ENCODE peak calls at places on chromosomes 16 and 17, in five cellular contexts. D, R, A, K and N are unnamed samples.

GRCh38 chr17:27522028-27522639 is 65.9 kb downstream of the KSR1 start:
- DNase-seq in D (no peak), R (no peak), A (no peak), K (no peak), N (peak; percentile 89)

GRCh38 chr17:57985675-57985974 is 2.4 kb downstream of the VEZF1 start:
- DNase-seq in D (peak; percentile 51), R (no peak), A (no peak), K (no peak), N (peak; percentile 65)

GRCh38 chr17:76139801-76140660 is 1.0 kb downstream of the FOXJ1 start:
- DNase-seq in D (no peak), R (no peak), A (peak; percentile 82), K (peak; percentile 64), N (no peak)

GRCh38 chr17:42519546-42520444 is 16.2 kb upstream of the NAGLU start:
- DNase-seq in D (peak; percentile 99), R (no peak), A (peak; percentile 90), K (peak; percentile 77), N (peak; percentile 98)

GRCh38 chr16:2032285-2033056 is 5.8 kb downstream of the NHERF2 start:
- DNase-seq in D (no peak), R (no peak), A (no peak), K (no peak), N (peak; percentile 64)

GRCh38 chr16:71282943-71283342 is 6.3 kb downstream of the CMTR2 start:
- DNase-seq in D (no peak), R (no peak), A (no peak), K (no peak), N (no peak)

GRCh38 chr16:89612415-89612814 is 1.0 kb upstream of the DPEP1 start:
- DNase-seq in D (no peak), R (no peak), A (no peak), K (no peak), N (no peak)

GRCh38 chr16:85573696-85574641 is 39.2 kb upstream of the GSE1 start:
- DNase-seq in D (peak; percentile 38), R (no peak), A (no peak), K (no peak), N (peak; percentile 67)

GRCh38 chr17:3770471-3770870 is 30.5 kb downstream of the ITGAE start:
- DNase-seq in D (no peak), R (no peak), A (no peak), K (no peak), N (no peak)

GRCh38 chr17:63530557-63531021 is 7.4 kb downstream of the KCNH6 start:
- DNase-seq in D (no peak), R (no peak), A (no peak), K (no peak), N (no peak)

GRCh38 chr16:87647431-87648185 is 45.3 kb downstream of the JPH3 start:
- DNase-seq in D (no peak), R (no peak), A (no peak), K (no peak), N (no peak)

GRCh38 chr17:55177914-55178217 is 86.9 kb upstream of the HLF start:
- DNase-seq in D (no peak), R (no peak), A (no peak), K (no peak), N (no peak)

GRCh38 chr17:54968954-54969400 is 412 bp downstream of the STXBP4 start:
- DNase-seq in D (peak; percentile 35), R (peak; percentile 1), A (no peak), K (no peak), N (peak; percentile 55)

GRCh38 chr17:2172447-2172938 is 117.6 kb downstream of the HIC1 start:
- DNase-seq in D (peak; percentile 89), R (no peak), A (no peak), K (no peak), N (no peak)

GRCh38 chr17:58415371-58416055 is 1.8 kb downstream of the RNF43 start:
- DNase-seq in D (no peak), R (no peak), A (peak; percentile 70), K (peak; percentile 68), N (no peak)

GRCh38 chr17:55420067-55420775 is 1.4 kb downstream of the MMD start:
- DNase-seq in D (peak; percentile 21), R (no peak), A (no peak), K (no peak), N (no peak)

GRCh38 chr16:72094266-72094610 is 591 bp downstream of the DHX38 start:
- DNase-seq in D (peak; percentile 12), R (no peak), A (no peak), K (no peak), N (no peak)

GRCh38 chr16:19913306-19913717 is 28.7 kb upstream of the GPRC5B start:
- DNase-seq in D (no peak), R (no peak), A (no peak), K (peak; percentile 13), N (no peak)

GRCh38 chr16:86751081-86752030 is 173.0 kb downstream of the FOXL1 start:
- DNase-seq in D (peak; percentile 75), R (no peak), A (no peak), K (no peak), N (peak; percentile 74)

GRCh38 chr16:78599271-78599670 is 499.8 kb downstream of the WWOX start:
- DNase-seq in D (no peak), R (no peak), A (no peak), K (no peak), N (no peak)

GRCh38 chr17:64130559-64131001 is 636 bp upstream of the ERN1 start:
- DNase-seq in D (peak; percentile 49), R (no peak), A (no peak), K (no peak), N (peak; percentile 70)

GRCh38 chr17:42891539-42892152 is 9.0 kb upstream of the G6PC1 start:
- DNase-seq in D (peak; percentile 50), R (no peak), A (peak; percentile 58), K (peak; percentile 69), N (no peak)

GRCh38 chr17:79970576-79971068 is 65.0 kb downstream of the TBC1D16 start:
- DNase-seq in D (peak; percentile 44), R (no peak), A (peak; percentile 81), K (peak; percentile 85), N (no peak)

GRCh38 chr16:1778200-1779179 is 3.9 kb downstream of the SPSB3 start:
- DNase-seq in D (no peak), R (no peak), A (no peak), K (no peak), N (peak; percentile 9)

GRCh38 chr16:66588981-66589713 is 9.9 kb downstream of the CMTM2 start:
- DNase-seq in D (peak; percentile 65), R (no peak), A (no peak), K (peak; percentile 73), N (peak; percentile 47)

GRCh38 chr17:7842380-7842949 is 8.4 kb downstream of the KDM6B start:
- DNase-seq in D (peak; percentile 97), R (peak; percentile 88), A (no peak), K (no peak), N (peak; percentile 90)

GRCh38 chr16:12729448-12729847 is 74.2 kb downstream of the CPPED1 start:
- DNase-seq in D (peak; percentile 87), R (no peak), A (no peak), K (no peak), N (peak; percentile 40)

GRCh38 chr17:45143767-45144198 is 4.5 kb upstream of the HEXIM1 start:
- DNase-seq in D (peak; percentile 90), R (no peak), A (peak; percentile 81), K (peak; percentile 88), N (peak; percentile 83)

GRCh38 chr17:21108651-21109050 is 18.1 kb upstream of the DHRS7B start:
- DNase-seq in D (no peak), R (no peak), A (no peak), K (no peak), N (no peak)

GRCh38 chr17:13749566-13750235 is 148.0 kb upstream of the HS3ST3A1 start:
- DNase-seq in D (no peak), R (no peak), A (no peak), K (no peak), N (no peak)

GRCh38 chr16:78244131-78244899 is 144.9 kb downstream of the WWOX start:
- DNase-seq in D (no peak), R (no peak), A (no peak), K (no peak), N (peak; percentile 95)

GRCh38 chr16:68778551-68779231 is 41.6 kb downstream of the CDH1 start:
- DNase-seq in D (no peak), R (no peak), A (no peak), K (peak; percentile 91), N (peak; percentile 34)

GRCh38 chr17:81365601-81366585 is 29.4 kb upstream of the BAHCC1 start:
- DNase-seq in D (peak; percentile 88), R (no peak), A (peak; percentile 47), K (peak; percentile 29), N (peak; percentile 72)

GRCh38 chr17:5050281-5050680 is 15.1 kb upstream of the SLC52A1 start:
- DNase-seq in D (peak; percentile 57), R (no peak), A (no peak), K (no peak), N (peak; percentile 93)

GRCh38 chr17:37062036-37062435 is 113.3 kb downstream of the AATF start:
- DNase-seq in D (no peak), R (no peak), A (no peak), K (no peak), N (no peak)

GRCh38 chr16:86850675-86851074 is 272.3 kb downstream of the FOXL1 start:
- DNase-seq in D (no peak), R (no peak), A (no peak), K (no peak), N (no peak)

GRCh38 chr17:1977583-1978395 is 47.3 kb downstream of the RTN4RL1 start:
- DNase-seq in D (no peak), R (no peak), A (no peak), K (peak; percentile 84), N (no peak)